ENCODE peak calls at places on chromosome 15, in eight cellular contexts. O is neural progenitor cell, V is aorta, H is mammary epithelial cell, Q is heart right ventricle, X is cardiac muscle cell, S is choroid plexus epithelial cell, C is HepG2. B is an unnamed sample.

GRCh38 chr15:98025237-98025636 is 64.7 kb downstream of the ARRDC4 start:
- DNase-seq in O (no peak), V (no peak), H (peak), Q (no peak), X (no peak), S (peak), C (no peak), B (peak)

GRCh38 chr15:35437157-35437556 is 108.8 kb downstream of the DPH6 start:
- DNase-seq in O (peak), V (no peak), H (no peak), Q (no peak), X (no peak), S (peak), C (no peak), B (peak)

GRCh38 chr15:63891079-63891762 is 57.5 kb upstream of the HERC1 start:
- DNase-seq in O (peak), V (peak), H (peak), Q (peak), X (peak), S (peak), C (peak), B (no peak)

GRCh38 chr15:68112711-68113110 is 58.6 kb downstream of the PIAS1 start:
- DNase-seq in O (no peak), V (no peak), H (peak), Q (no peak), X (no peak), S (no peak), C (no peak), B (no peak)

GRCh38 chr15:77622212-77622941 is 10.3 kb downstream of the LINGO1 start:
- DNase-seq in O (no peak), V (no peak), H (no peak), Q (no peak), X (peak), S (no peak), C (no peak), B (no peak)

GRCh38 chr15:42215854-42216829 is 8.0 kb upstream of the VPS39 start:
- DNase-seq in O (no peak), V (no peak), H (no peak), Q (no peak), X (peak), S (peak), C (no peak), B (no peak)

GRCh38 chr15:48641416-48641815 is 4.1 kb downstream of the FBN1 start:
- DNase-seq in O (no peak), V (no peak), H (peak), Q (no peak), X (no peak), S (peak), C (no peak), B (no peak)

GRCh38 chr15:57591237-57591821 is 375 bp upstream of the MYZAP start:
- DNase-seq in O (no peak), V (no peak), H (no peak), Q (no peak), X (no peak), S (no peak), C (no peak), B (no peak)

GRCh38 chr15:78508272-78508671 is 895 bp downstream of the HYKK start:
- DNase-seq in O (peak), V (no peak), H (peak), Q (no peak), X (no peak), S (no peak), C (peak), B (no peak)

GRCh38 chr15:101567089-101567488 is 77.6 kb upstream of the PCSK6 start:
- DNase-seq in O (no peak), V (no peak), H (no peak), Q (no peak), X (no peak), S (no peak), C (no peak), B (no peak)

GRCh38 chr15:29098652-29099051 is 171.0 kb downstream of the NSMCE3 start:
- DNase-seq in O (no peak), V (no peak), H (no peak), Q (no peak), X (no peak), S (no peak), C (no peak), B (no peak)

GRCh38 chr15:52994290-52994689 is 204.2 kb upstream of the ONECUT1 start:
- DNase-seq in O (no peak), V (no peak), H (no peak), Q (no peak), X (no peak), S (no peak), C (no peak), B (no peak)

GRCh38 chr15:38536201-38536676 is 28.4 kb downstream of the RASGRP1 start:
- DNase-seq in O (no peak), V (peak), H (no peak), Q (no peak), X (no peak), S (peak), C (no peak), B (no peak)

GRCh38 chr15:45919806-45920205 is 285.0 kb downstream of the SQOR start:
- DNase-seq in O (no peak), V (no peak), H (peak), Q (no peak), X (no peak), S (peak), C (peak), B (peak)

GRCh38 chr15:63014578-63014977 is 28.0 kb upstream of the TPM1 start:
- DNase-seq in O (no peak), V (no peak), H (no peak), Q (no peak), X (no peak), S (no peak), C (no peak), B (no peak)

GRCh38 chr15:57306305-57306943 is 69.9 kb upstream of the CGNL1 start:
- DNase-seq in O (peak), V (peak), H (peak), Q (peak), X (peak), S (peak), C (peak), B (no peak)

GRCh38 chr15:69422336-69422895 is 8.3 kb downstream of the KIF23 start:
- DNase-seq in O (no peak), V (no peak), H (no peak), Q (no peak), X (no peak), S (no peak), C (no peak), B (no peak)

GRCh38 chr15:71599404-71600225 is 210.7 kb upstream of the NR2E3 start:
- DNase-seq in O (no peak), V (no peak), H (no peak), Q (peak), X (peak), S (no peak), C (no peak), B (no peak)

GRCh38 chr15:68637755-68638405 is 59.1 kb downstream of the CORO2B start:
- DNase-seq in O (no peak), V (peak), H (no peak), Q (peak), X (no peak), S (peak), C (no peak), B (peak)

GRCh38 chr15:70142322-70143191 is 44.8 kb upstream of the TLE3 start:
- DNase-seq in O (no peak), V (no peak), H (no peak), Q (peak), X (peak), S (peak), C (no peak), B (no peak)

GRCh38 chr15:51298656-51299055 is 39.7 kb downstream of the CYP19A1 start:
- DNase-seq in O (no peak), V (no peak), H (no peak), Q (no peak), X (no peak), S (no peak), C (no peak), B (no peak)

DNA sequence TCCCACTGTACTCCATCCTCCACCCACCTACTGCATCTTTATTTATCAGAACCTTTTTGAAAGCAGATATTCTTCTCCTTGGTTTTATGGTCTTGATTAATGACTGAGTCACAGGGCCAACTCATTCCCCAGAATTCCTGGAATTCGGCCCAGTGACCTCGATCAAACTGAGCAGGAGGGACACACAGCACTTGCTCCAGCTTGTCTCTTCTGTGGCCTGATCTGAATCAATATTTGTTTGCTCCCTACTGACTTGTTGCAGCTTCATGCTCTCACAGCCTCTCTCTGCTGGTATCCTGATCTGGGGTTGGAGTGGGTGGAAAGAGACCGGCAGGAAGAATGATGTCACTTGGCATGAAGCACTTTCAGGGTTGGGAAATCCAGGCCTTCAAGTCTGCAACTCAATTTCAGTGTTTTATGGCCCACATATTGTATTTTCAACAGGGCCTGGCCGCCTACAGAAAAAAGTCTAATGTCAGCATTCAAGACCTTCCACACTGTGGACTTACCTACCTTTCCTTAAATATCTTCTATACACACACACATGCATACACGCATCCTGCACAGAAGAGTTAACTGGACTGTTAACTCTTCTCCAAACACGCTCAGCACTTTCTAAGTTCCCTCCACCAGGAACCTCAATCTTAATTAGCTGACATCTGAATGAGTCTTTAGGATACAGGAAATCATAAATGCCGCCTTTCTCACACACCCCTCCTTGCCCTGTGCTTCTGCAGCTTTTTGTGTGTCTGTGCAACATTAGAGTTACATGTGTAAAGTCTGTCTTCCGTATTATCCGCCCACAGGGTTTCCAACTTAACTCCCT is 4.6 kb downstream of the ANXA2 start:
- DNase-seq in O (no peak), V (peak), H (peak), Q (peak), X (no peak), S (peak), C (peak), B (peak)
- H3K4me3 ChIP-seq in O (no peak), V (peak), H (peak), Q (peak), X (no peak), S (peak), C (no peak), B (peak)

GRCh38 chr15:74121858-74122257 is 8.5 kb upstream of the ISLR2 start:
- DNase-seq in O (no peak), V (no peak), H (no peak), Q (no peak), X (no peak), S (no peak), C (no peak), B (no peak)

GRCh38 chr15:74121040-74121439 is 9.3 kb upstream of the ISLR2 start:
- DNase-seq in O (no peak), V (no peak), H (no peak), Q (no peak), X (no peak), S (no peak), C (no peak), B (no peak)

GRCh38 chr15:74123685-74124084 is 6.7 kb upstream of the ISLR2 start:
- DNase-seq in O (no peak), V (no peak), H (no peak), Q (no peak), X (no peak), S (no peak), C (no peak), B (no peak)

GRCh38 chr15:74123131-74123429 is 7.3 kb upstream of the ISLR2 start:
- DNase-seq in O (peak), V (no peak), H (no peak), Q (no peak), X (peak), S (no peak), C (no peak), B (no peak)

DNA sequence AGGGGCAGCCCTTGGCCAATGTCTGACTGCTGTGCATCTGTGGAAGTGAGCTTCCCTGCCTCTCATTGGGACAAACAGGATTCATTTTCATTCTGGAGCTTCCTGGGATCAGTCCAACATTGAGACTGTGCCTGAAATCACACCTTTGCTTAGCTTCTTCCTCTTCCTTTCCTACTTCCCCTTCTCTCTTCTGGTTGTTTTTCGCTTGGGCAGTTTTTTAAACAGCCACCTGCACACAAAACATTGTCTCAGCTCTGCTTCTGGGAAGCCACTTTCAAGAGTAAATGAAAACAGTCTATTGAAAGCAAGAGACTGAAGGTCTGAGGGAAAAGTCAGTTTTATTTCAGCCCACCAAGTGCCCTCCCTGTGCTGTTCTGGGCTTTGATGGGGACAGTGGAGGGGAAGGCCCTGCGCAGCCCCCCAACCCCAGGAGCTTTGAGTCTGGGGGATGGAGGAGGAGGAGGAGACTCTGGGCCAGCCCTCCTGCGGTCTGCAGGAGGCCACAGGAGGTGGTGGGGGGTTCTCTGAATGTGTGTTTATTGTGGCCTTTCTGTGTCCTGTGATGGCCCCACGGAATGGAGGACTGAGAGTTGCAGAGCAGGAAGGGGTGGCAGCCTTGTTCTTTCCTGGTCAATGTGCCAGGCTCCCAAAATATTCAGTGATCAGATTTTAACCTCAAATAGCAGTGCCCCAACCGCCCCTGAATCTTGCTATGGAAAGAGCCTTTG is 7.8 kb upstream of the ISLR2 start:
- DNase-seq in O (no peak), V (no peak), H (no peak), Q (no peak), X (no peak), S (no peak), C (no peak), B (no peak)
- H3K4me3 ChIP-seq in O (peak), V (no peak), H (no peak), Q (no peak), X (no peak), S (no peak), C (no peak), B (no peak)

DNA sequence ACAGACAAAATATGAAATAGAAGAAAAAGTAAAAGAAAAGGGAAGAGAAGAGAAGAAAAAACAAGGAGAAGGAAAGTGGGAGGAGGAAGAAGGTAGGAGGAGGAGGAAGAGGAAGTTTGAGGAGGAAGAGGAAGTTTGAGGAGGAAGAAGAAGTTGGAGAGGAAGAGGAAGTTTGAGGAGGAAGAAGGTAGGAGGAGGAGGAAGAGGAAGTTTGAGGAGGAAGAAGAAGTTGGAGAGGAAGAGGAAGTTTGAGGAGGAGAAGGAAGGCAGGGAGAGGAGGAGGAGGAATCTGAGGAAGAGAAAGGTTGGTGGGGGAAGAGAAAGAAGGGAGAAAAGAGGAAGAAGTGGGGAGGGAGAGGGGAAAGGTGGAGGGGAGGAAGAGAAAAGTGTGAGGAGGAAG is 169.2 kb upstream of the RORA start:
- DNase-seq in O (no peak), V (no peak), H (no peak), Q (no peak), X (no peak), S (no peak), C (no peak), B (no peak)
- H3K4me3 ChIP-seq in O (no peak), V (no peak), H (no peak), Q (no peak), X (no peak), S (no peak), C (no peak), B (no peak)

DNA sequence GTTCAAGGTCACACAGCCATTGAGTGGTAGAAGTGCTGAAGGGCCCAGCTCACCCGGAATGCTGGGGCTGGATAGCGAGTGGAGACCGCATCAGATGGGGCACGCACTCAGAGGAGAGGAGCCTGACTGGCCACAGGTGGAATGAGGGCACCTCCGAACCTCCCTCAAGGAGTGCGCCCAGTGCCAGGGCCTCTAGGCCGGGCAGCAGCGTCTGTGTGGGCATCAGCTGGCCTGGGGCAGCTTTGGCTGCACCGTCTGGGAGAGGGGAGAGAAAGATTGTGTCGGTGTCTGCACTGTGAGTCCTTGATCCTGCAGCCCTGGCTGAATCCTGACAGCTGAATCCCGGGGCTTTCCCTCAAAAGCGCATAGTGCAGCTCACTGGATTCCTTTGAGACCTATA is 677 bp downstream of the ANKDD1A start:
- DNase-seq in O (peak), V (no peak), H (no peak), Q (no peak), X (no peak), S (no peak), C (no peak), B (no peak)
- H3K4me3 ChIP-seq in O (peak), V (peak), H (peak), Q (peak), X (peak), S (no peak), C (no peak), B (peak)

DNA sequence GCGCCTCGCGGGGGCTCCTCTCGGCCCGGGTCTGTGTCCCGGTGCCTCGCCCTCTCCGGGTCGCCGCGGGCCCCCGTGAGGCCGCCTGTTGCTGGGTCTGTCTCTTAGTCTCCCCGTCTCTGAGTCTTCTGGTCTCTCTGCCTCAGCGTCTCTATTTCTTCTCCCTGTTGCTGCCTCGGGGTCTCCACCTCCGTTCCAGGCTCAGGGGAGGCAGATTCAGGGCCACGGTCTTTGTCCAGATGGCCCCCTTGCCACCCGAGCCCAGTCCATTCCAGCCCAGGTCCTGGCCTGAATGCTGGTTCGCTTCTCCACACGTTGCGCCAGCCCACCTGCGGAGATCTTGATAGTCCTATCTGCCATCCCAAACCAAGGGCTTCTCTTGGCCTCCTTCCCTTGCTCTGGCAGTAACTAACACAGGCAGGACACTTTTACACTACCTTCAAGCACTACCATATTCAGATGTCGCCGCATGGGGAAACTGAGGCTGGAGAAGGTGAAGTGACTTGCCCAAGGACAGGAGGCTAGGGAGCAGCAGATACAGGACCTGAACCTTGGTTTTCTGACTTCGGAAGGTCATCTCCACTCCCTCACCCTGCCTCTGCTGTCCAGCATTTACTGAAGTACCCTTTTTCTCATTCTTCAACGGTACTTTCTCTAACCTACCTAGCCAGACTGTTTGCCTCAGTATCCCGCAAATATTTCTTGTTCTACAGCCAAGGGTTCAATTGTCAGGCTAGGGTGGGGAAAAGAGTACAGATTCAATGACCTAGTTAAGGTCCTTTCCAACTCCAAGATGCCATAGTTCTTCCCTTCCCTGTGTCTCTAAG is 616 bp upstream of the IGDCC4 start:
- DNase-seq in O (peak), V (no peak), H (no peak), Q (no peak), X (no peak), S (no peak), C (no peak), B (no peak)
- H3K4me3 ChIP-seq in O (peak), V (no peak), H (no peak), Q (peak), X (peak), S (peak), C (no peak), B (peak)

DNA sequence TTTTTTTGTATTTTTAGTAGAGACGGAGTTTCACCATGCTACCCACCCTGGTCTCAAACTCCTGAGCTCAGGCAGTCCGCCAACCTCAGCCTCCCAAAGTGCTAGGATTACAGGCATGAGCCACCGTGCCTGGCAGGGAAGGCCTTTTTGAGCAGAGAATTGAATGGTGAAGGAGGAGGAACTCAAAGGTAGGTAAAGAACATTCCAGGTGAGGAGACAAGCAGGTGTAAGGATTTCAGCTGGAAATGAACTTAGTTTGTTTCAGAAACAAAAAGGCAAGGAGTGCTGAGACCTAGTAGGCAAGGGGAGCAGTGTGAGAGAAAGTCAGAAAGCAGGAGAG is 2.5 kb downstream of the TICRR start:
- DNase-seq in O (no peak), V (no peak), H (no peak), Q (no peak), X (no peak), S (no peak), C (no peak), B (no peak)
- H3K4me3 ChIP-seq in O (peak), V (no peak), H (peak), Q (no peak), X (no peak), S (no peak), C (peak), B (peak)

DNA sequence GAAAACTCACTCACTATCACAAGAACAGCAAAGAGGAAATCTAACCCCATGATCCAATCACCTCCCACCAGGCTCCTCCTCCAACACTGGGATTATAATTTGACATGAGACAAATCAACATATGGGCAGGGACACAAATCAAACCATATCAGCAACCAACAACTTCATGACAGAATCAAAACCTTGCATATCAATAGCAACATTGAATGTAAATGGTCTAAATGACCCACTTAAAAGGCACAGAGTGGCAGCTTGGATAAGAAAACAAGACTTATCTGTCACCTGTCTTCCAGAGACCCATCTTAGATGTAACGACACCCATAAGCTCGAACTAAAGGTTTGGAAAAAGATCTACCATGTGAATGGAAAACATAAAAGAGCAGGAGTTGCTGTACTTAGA is 40.8 kb downstream of the HDGFL3 start:
- DNase-seq in O (no peak), V (no peak), H (no peak), Q (no peak), X (no peak), S (no peak), C (no peak), B (no peak)
- H3K4me3 ChIP-seq in O (no peak), V (no peak), H (no peak), Q (no peak), X (no peak), S (no peak), C (no peak), B (no peak)

B was measured in HFF-Myc.